ENCODE peak calls at places on chromosome 5, in five cellular contexts. W, U, B, J and H are unnamed samples.

GRCh38 chr5:136309932-136310598 is 55.3 kb downstream of the TRPC7 start:
- DNase-seq in W (no peak), U (no peak), B (no peak), J (no peak), H (no peak)

GRCh38 chr5:60842859-60843692 is 993 bp downstream of the ELOVL7 start:
- DNase-seq in W (no peak), U (no peak), B (no peak), J (peak; percentile 10), H (peak; percentile 51)

GRCh38 chr5:175434800-175435199 is 9.2 kb downstream of the DRD1 start:
- DNase-seq in W (no peak), U (no peak), B (no peak), J (no peak), H (no peak)

GRCh38 chr5:16666861-16667481 is 50.2 kb upstream of the RETREG1 start:
- DNase-seq in W (no peak), U (peak; percentile 58), B (peak; percentile 66), J (no peak), H (no peak)

GRCh38 chr5:78016831-78017529 is 240.8 kb upstream of the TBCA start:
- DNase-seq in W (no peak), U (no peak), B (no peak), J (no peak), H (no peak)

GRCh38 chr5:103041071-103041676 is 78.8 kb downstream of the GIN1 start:
- DNase-seq in W (no peak), U (no peak), B (no peak), J (peak; percentile 58), H (peak; percentile 44)

GRCh38 chr5:13831236-13831810 is 113.2 kb downstream of the DNAH5 start:
- DNase-seq in W (no peak), U (no peak), B (no peak), J (no peak), H (peak; percentile 20)

GRCh38 chr5:96775050-96775449 is 32.7 kb downstream of the ERAP1 start:
- DNase-seq in W (no peak), U (no peak), B (no peak), J (no peak), H (no peak)

GRCh38 chr5:14869286-14870164 is 2.1 kb downstream of the ANKH start:
- DNase-seq in W (no peak), U (no peak), B (no peak), J (no peak), H (no peak)

GRCh38 chr5:132233811-132234683 is 6.4 kb upstream of the P4HA2 start:
- DNase-seq in W (peak; percentile 5), U (no peak), B (no peak), J (no peak), H (no peak)

GRCh38 chr5:9059920-9060691 is 485.8 kb downstream of the SEMA5A start:
- DNase-seq in W (no peak), U (peak; percentile 25), B (peak; percentile 25), J (no peak), H (peak; percentile 99)

GRCh38 chr5:55021465-55021864 is 2.6 kb upstream of the GZMK start:
- DNase-seq in W (no peak), U (no peak), B (no peak), J (no peak), H (no peak)

GRCh38 chr5:107878676-107879075 is 207.9 kb upstream of the EFNA5 start:
- DNase-seq in W (no peak), U (no peak), B (no peak), J (no peak), H (no peak)

DNA sequence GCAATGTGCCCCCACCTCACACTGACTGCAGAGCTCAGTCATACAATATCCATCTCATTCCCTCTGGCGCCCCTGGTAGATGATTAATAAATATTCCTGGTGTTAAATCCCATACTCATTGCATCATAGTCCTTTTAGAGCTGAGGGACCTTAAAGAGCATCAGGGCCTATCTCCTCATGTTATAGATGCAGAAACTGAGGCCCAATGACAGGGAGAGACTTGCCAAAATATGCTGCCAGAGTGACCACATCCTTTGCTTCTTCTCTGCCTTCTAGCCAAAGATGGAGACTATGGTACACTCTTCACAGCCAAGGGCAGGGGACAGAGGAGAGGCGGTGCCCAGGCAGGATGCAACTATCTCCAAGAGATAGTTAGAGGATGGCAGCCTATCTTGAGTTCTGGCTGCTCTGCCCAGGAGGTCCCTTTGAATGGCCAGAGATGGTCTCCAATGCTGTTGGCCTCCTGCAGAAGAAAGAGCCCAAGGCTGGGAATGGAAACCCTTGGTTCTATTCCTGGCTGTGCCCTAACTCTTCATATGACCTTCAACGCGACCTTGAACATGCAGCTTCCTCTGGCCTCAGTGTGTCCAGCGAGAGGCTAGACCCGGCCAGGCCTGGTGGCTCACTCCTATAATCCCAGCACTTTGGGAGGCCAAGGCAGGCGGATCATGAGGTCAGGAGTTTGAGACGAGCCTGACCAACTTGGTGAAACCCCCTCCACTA is 36.3 kb upstream of the IL17B start:
- DNase-seq in W (no peak), U (no peak), B (no peak), J (no peak), H (no peak)
- H3K27ac ChIP-seq in W (peak overlapping the region; percentile 99), U (peak overlapping the region; percentile 97), B (peak overlapping the region; percentile 95), J (peak overlapping the region; percentile 79), H (no peak overlapping the region)

GRCh38 chr5:119074419-119074818 is 3.5 kb downstream of the DMXL1 start:
- DNase-seq in W (no peak), U (no peak), B (no peak), J (no peak), H (no peak)
- TF ChIP-seq CTCF in W (no peak), U (no peak), B (no peak), J (no peak), H (no peak)

GRCh38 chr5:160420331-160420610 is 1.4 kb upstream of the PTTG1 start:
- DNase-seq in W (no peak), U (no peak), B (no peak), J (no peak), H (no peak)

GRCh38 chr5:160421625-160422258 is at the start of gene PTTG1:
- DNase-seq in W (peak; percentile 95), U (peak; percentile 95), B (peak; percentile 95), J (peak; percentile 95), H (peak; percentile 96)

GRCh38 chr5:160423025-160423554 is 1.4 kb downstream of the PTTG1 start:
- DNase-seq in W (no peak), U (no peak), B (no peak), J (no peak), H (peak; percentile 60)

GRCh38 chr5:160419458-160420330 is 813 bp upstream of the SLU7 start:
- DNase-seq in W (no peak), U (no peak), B (no peak), J (no peak), H (no peak)

DNA sequence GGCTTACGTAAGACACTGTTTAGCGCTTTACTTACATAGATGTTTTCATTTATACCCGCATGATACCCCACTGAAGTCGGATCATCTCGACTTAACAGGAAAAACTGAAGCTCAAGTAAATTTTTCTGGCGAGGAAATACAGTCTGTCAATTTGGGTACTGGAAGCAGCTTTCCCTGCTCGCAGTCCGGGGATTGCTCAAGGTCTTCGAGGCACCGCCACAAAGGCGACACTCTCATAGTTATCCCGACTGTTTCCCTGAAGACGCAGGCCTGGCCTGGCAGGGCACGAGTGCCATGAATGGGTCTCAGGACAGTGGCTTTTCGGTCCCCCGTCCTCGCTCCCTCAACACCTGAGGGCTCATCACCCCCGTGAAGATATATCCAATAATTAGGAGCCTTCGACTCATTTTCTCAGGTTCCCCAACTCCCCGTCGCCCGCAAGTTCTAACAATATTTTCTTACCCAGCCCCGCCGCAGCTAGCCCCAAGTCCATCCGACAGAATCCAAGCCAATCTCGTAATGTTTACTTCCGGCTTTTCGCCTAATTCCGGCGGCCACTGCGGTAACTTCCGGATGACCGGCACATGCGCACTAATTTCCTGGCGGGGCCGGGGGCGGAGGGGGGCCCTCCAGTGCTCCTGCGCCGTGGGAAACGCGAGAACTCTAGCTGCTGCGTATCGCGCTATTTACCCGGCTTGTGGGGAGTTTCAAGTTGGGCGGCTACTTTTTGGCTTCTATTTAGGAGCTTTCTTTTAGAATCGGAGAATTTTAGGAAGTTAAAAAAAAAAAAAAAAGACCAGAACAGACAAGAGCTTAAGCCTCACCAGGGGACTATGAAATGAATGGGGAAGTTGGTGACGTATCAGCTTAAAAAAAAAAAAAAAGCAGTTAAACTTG is at the start of gene SLU7:
- DNase-seq in W (peak; percentile 96), U (peak; percentile 94), B (peak; percentile 93), J (peak; percentile 95), H (peak; percentile 99)
- H3K27ac ChIP-seq in W (peak within 1 kb of the TSS; percentile 90), U (peak within 1 kb of the TSS; percentile 82), B (peak within 1 kb of the TSS; percentile 91), J (peak within 1 kb of the TSS; percentile 89), H (peak within 1 kb of the TSS; percentile 76)

DNA sequence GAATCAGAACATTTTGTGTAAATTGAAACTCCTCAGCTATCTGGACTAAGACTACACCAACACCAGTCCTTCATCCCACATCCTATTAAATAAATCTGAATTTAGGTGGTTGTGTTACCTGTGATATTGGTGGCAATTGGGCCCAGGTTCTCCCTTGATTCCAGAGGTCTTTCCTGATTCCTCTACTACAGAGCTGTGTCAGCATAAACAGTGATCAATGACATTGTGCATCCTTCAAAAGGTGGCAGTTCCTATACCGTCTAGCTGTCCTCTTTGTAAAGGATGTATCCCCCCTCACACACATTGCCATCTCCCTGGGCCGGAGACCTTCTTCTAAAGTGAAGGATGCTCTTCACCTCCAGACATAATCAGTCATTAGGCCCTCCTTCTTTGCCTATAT is 239.2 kb downstream of the FAM114A2 start:
- DNase-seq in W (no peak), U (no peak), B (no peak), J (no peak), H (no peak)
- TF ChIP-seq CTCF in W (no peak), U (no peak), B (no peak), J (no peak), H (no peak)

GRCh38 chr5:79563247-79563590 is 49.0 kb upstream of the TENT2 start:
- DNase-seq in W (no peak), U (no peak), B (no peak), J (no peak), H (no peak)

GRCh38 chr5:79562351-79563246 is 48.7 kb upstream of the HOMER1 start:
- DNase-seq in W (no peak), U (no peak), B (no peak), J (no peak), H (peak; percentile 37)

GRCh38 chr5:79564798-79565279 is 47.4 kb upstream of the TENT2 start:
- DNase-seq in W (no peak), U (no peak), B (no peak), J (no peak), H (no peak)

GRCh38 chr5:79560774-79561524 is 47.0 kb upstream of the HOMER1 start:
- DNase-seq in W (no peak), U (no peak), B (no peak), J (no peak), H (peak; percentile 31)

DNA sequence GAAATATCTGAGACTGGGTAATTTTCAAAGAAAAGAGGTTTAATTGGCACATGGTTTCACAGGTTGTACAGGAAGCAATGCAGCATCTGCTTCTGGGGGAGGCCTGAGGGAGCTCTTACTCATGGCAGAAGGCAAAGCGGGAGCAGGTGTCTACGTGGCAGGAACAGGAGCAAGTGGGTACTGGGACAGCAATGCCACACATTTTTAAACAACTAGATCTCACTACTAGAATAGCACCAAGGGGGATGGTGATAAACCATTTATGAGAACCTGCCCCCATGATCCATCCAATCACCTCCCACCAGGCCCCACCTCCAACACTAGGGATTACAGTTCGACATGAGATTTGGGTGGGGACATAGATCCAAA is 47.6 kb upstream of the HOMER1 start:
- DNase-seq in W (no peak), U (no peak), B (no peak), J (no peak), H (no peak)
- H3K27ac ChIP-seq in W (no peak overlapping the region), U (no peak overlapping the region), B (no peak overlapping the region), J (no peak overlapping the region), H (no peak overlapping the region)